ENCODE peak calls at places on chromosomes 13 and 19, in ten cellular contexts. C, Z, D, F, X, W, J, L, M and Y are unnamed samples.

GRCh38 chr19:27752530-27753184 is 1460.3 kb downstream of the UQCRFS1 start:
- DNase-seq in C (no peak), Z (peak; percentile 15), D (no peak), F (no peak), X (no peak), W (no peak), J (no peak), L (no peak), M (peak; percentile 46), Y (no peak)

GRCh38 chr19:31875550-31875949 is 469.9 kb upstream of the ZNF507 start:
- DNase-seq in C (no peak), Z (no peak), D (no peak), F (no peak), X (no peak), W (no peak), J (no peak), L (no peak), M (no peak), Y (no peak)

GRCh38 chr13:32264407-32264806 is 50.8 kb downstream of the ZAR1L start:
- DNase-seq in C (peak; percentile 44), Z (peak; percentile 66), D (no peak), F (peak; percentile 17), X (peak; percentile 55), W (peak; percentile 27), J (no peak), L (peak; percentile 21), M (peak; percentile 90), Y (no peak)

GRCh38 chr13:90107658-90108057 is 1239.8 kb upstream of the MIR17HG start:
- DNase-seq in C (no peak), Z (no peak), D (no peak), F (no peak), X (no peak), W (peak; percentile 16), J (no peak), L (no peak), M (no peak), Y (no peak)

GRCh38 chr13:36981156-36981743 is 17.9 kb downstream of the ALG5 start:
- DNase-seq in C (no peak), Z (no peak), D (no peak), F (no peak), X (peak; percentile 79), W (no peak), J (no peak), L (no peak), M (no peak), Y (no peak)

GRCh38 chr13:49435992-49436391 is 7.9 kb downstream of the CAB39L start:
- DNase-seq in C (no peak), Z (no peak), D (no peak), F (no peak), X (peak; percentile 44), W (no peak), J (no peak), L (no peak), M (no peak), Y (no peak)

GRCh38 chr13:63843766-63844699 is 2428.4 kb upstream of the PCDH20 start:
- DNase-seq in C (no peak), Z (no peak), D (no peak), F (no peak), X (no peak), W (no peak), J (no peak), L (no peak), M (no peak), Y (no peak)

GRCh38 chr13:51212808-51213728 is 9.1 kb upstream of the FAM124A start:
- DNase-seq in C (no peak), Z (no peak), D (no peak), F (no peak), X (no peak), W (no peak), J (no peak), L (no peak), M (no peak), Y (no peak)

GRCh38 chr13:113855012-113855921 is 8.6 kb downstream of the GAS6 start:
- DNase-seq in C (no peak), Z (no peak), D (no peak), F (peak; percentile 3), X (no peak), W (peak; percentile 70), J (peak; percentile 51), L (no peak), M (peak; percentile 89), Y (no peak)

GRCh38 chr13:85567909-85568308 is 231.3 kb downstream of the SLITRK6 start:
- DNase-seq in C (no peak), Z (no peak), D (no peak), F (no peak), X (no peak), W (no peak), J (no peak), L (no peak), M (no peak), Y (no peak)

GRCh38 chr13:73061478-73062275 is 2.9 kb downstream of the KLF5 start:
- DNase-seq in C (no peak), Z (no peak), D (no peak), F (no peak), X (no peak), W (no peak), J (no peak), L (no peak), M (no peak), Y (no peak)

GRCh38 chr13:98307392-98307743 is 130.3 kb upstream of the RNF113B start:
- DNase-seq in C (no peak), Z (no peak), D (no peak), F (no peak), X (no peak), W (no peak), J (no peak), L (no peak), M (no peak), Y (no peak)

GRCh38 chr19:17405250-17406038 is at the start of gene BST2:
- DNase-seq in C (peak; percentile 78), Z (peak; percentile 83), D (peak; percentile 84), F (peak; percentile 72), X (peak; percentile 37), W (peak; percentile 51), J (no peak), L (peak; percentile 27), M (no peak), Y (no peak)

GRCh38 chr19:55939206-55939605 is 7.1 kb upstream of the NLRP13 start:
- DNase-seq in C (no peak), Z (no peak), D (no peak), F (no peak), X (no peak), W (no peak), J (no peak), L (no peak), M (peak; percentile 67), Y (no peak)

GRCh38 chr19:43820098-43820860 is 6.8 kb upstream of the ZNF283 start:
- DNase-seq in C (no peak), Z (no peak), D (no peak), F (peak; percentile 21), X (peak; percentile 42), W (no peak), J (peak; percentile 52), L (no peak), M (no peak), Y (no peak)

GRCh38 chr19:2415281-2415972 is 12.0 kb downstream of the TIMM13 start:
- DNase-seq in C (no peak), Z (no peak), D (no peak), F (no peak), X (no peak), W (no peak), J (no peak), L (no peak), M (no peak), Y (no peak)
- TF ChIP-seq POLR2A in C (no peak), Z (no peak), D (no peak), F (no peak), X (no peak), W (no peak), J (no peak), L (no peak), M (no peak), Y (no peak)

GRCh38 chr19:57362997-57363705 is at the start of the genes TRAPPC2B and ZNF547:
- DNase-seq in C (peak; percentile 98), Z (peak; percentile 97), D (peak; percentile 83), F (peak; percentile 99), X (peak; percentile 100), W (peak; percentile 99), J (peak; percentile 99), L (peak; percentile 93), M (peak; percentile 100), Y (peak; percentile 97)
- TF ChIP-seq POLR2A in C (no peak), Z (peak; percentile 65), D (peak; percentile 90), F (peak; percentile 61), X (peak; percentile 88), W (peak; percentile 67), J (peak; percentile 43), L (peak; percentile 55), M (no peak), Y (peak; percentile 94)

DNA sequence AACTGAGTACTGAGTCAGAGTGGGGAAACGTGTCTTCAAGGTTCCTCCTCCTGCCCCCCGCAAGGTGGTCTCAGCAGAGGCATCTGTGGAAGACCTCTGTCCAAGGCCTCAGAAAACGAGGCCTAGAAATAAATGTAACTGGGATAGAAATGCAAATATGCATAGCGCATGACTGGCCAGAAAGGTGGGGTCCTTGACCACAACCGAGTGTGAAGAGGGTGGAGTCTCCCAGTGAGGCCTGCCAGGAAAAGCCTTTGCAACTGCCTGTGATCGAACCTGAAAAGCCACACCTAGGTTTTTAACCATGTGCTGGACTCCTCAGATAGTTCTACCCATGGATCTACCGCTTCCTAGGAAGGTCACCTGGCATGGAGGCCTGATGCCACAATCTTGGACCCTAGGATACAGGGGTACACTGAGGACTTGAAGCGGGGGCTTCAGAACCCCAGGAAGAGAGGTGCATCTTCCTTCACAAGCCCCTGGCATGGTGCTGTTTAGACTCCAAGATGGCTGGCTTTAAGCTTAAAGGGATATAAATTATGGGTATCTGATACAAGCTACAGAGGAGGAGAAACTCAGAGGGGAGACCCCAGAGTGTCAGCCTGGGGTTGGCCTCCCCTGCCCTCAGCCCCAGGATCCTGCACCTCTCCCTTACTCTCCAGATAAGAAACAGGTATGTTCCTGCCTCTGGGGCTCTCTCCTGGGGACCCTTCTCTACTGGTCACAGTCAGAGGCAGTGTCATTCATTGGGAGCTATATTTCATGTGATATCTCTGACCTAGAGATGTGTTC is 18.3 kb upstream of the SIGLEC6 start:
- DNase-seq in C (no peak), Z (no peak), D (no peak), F (no peak), X (no peak), W (no peak), J (no peak), L (no peak), M (peak; percentile 39), Y (no peak)
- TF ChIP-seq POLR2A in C (no peak), Z (no peak), D (no peak), F (no peak), X (no peak), W (no peak), J (no peak), L (no peak), M (no peak), Y (no peak)

GRCh38 chr19:50189326-50189725 is 14.1 kb upstream of the MYH14 start:
- DNase-seq in C (no peak), Z (no peak), D (no peak), F (no peak), X (no peak), W (peak; percentile 57), J (no peak), L (no peak), M (no peak), Y (no peak)
- TF ChIP-seq POLR2A in C (no peak), Z (no peak), D (no peak), F (no peak), X (no peak), W (peak; percentile 85), J (no peak), L (no peak), M (no peak), Y (no peak)

GRCh38 chr19:2237051-2237868 is 636 bp downstream of the SF3A2 start:
- DNase-seq in C (no peak), Z (no peak), D (no peak), F (no peak), X (no peak), W (no peak), J (no peak), L (no peak), M (no peak), Y (no peak)
- TF ChIP-seq POLR2A in C (no peak), Z (no peak), D (no peak), F (no peak), X (no peak), W (no peak), J (peak; percentile 3), L (no peak), M (no peak), Y (no peak)